ENCODE peak calls at places on chromosome 22, in six cellular contexts. L is neural progenitor cell, C is HCEC 1CT, U is NCI-H526 treated with DMSO at 0.1 percent for 48 hours, A is left ventricle myocardium inferior, Z is ureter. O is an unnamed sample.

GRCh38 chr22:17085277-17086091 is 684 bp downstream of the IL17RA start:
- DNase-seq in L (peak; percentile 48), Z (peak; percentile 44), A (peak; percentile 48), C (no peak), U (no peak), O (peak; percentile 19)

GRCh38 chr22:43853328-43853931 is 8.9 kb downstream of the SULT4A1 start:
- DNase-seq in Z (no peak), L (no peak), U (no peak), C (no peak), A (no peak), O (no peak)

GRCh38 chr22:36797334-36797733 is 19.5 kb downstream of the PVALB start:
- DNase-seq in C (no peak), U (no peak), Z (no peak), L (no peak), A (no peak), O (no peak)

GRCh38 chr22:33467067-33467466 is 408.9 kb upstream of the SYN3 start:
- DNase-seq in U (no peak), Z (no peak), L (no peak), A (no peak), C (no peak), O (no peak)

GRCh38 chr22:35394011-35394312 is 6.0 kb upstream of the MCM5 start:
- DNase-seq in L (no peak), A (no peak), U (no peak), Z (no peak), C (no peak), O (no peak)

GRCh38 chr22:22485524-22485923 is 23.0 kb downstream of the ZNF280B start:
- DNase-seq in Z (no peak), U (no peak), C (no peak), A (no peak), L (no peak), O (no peak)

GRCh38 chr22:41812805-41813545 is 12.5 kb downstream of the CCDC134 start:
- DNase-seq in U (no peak), A (no peak), Z (no peak), C (no peak), L (no peak), O (no peak)

GRCh38 chr22:23086787-23087186 is 16.5 kb downstream of the GNAZ start:
- DNase-seq in A (no peak), L (no peak), U (no peak), Z (no peak), C (no peak), O (no peak)

GRCh38 chr22:22836635-22837034 is 51.0 kb upstream of the IGLL5 start:
- DNase-seq in Z (no peak), L (no peak), U (no peak), A (no peak), C (no peak), O (no peak)

GRCh38 chr22:40204331-40205116 is 26.8 kb downstream of the TNRC6B start:
- DNase-seq in L (no peak), C (peak; percentile 71), Z (no peak), A (peak; percentile 25), U (no peak), O (peak; percentile 61)

GRCh38 chr22:49116486-49116885 is 711.2 kb downstream of the BRD1 start:
- DNase-seq in U (no peak), C (no peak), A (no peak), Z (no peak), L (no peak), O (no peak)

GRCh38 chr22:26952654-26953379 is 295.4 kb downstream of the MIAT start:
- DNase-seq in A (no peak), C (no peak), U (no peak), Z (no peak), L (peak; percentile 59), O (peak; percentile 86)